ENCODE peak calls at places on chromosomes 1 and 21, in four cellular contexts. Y is K562, R is HL-60, C is GM12878. F is an unnamed sample.

GRCh38 chr1:109630081-109630880 is 10.6 kb downstream of the AMPD2 start:
- DNase-seq in Y (peak), C (no peak), R (no peak), F (no peak)

GRCh38 chr1:54277451-54278355 is 77.7 kb downstream of the MRPL37 start:
- DNase-seq in Y (no peak), C (peak), R (no peak), F (no peak)

GRCh38 chr1:229035054-229035747 is 235.7 kb upstream of the RAB4A start:
- DNase-seq in Y (no peak), C (peak), R (no peak), F (no peak)

GRCh38 chr21:21184771-21185528 is 186.7 kb downstream of the NCAM2 start:
- DNase-seq in R (no peak), C (no peak), Y (peak), F (no peak)

GRCh38 chr1:2378441-2378851 is 12.9 kb downstream of the MORN1 start:
- DNase-seq in Y (no peak), C (no peak), R (no peak), F (no peak)

GRCh38 chr1:186188004-186188539 is 187.0 kb downstream of the TPR start:
- DNase-seq in Y (no peak), R (no peak), C (no peak), F (no peak)

GRCh38 chr1:207429963-207430362 is 24.2 kb upstream of the CR2 start:
- DNase-seq in R (no peak), Y (no peak), C (peak), F (no peak)

GRCh38 chr1:116286541-116286971 is 86.5 kb upstream of the ATP1A1 start:
- DNase-seq in R (no peak), C (no peak), Y (no peak), F (no peak)

GRCh38 chr1:167199656-167200055 is 21.0 kb upstream of the POU2F1 start:
- DNase-seq in Y (no peak), C (no peak), R (no peak), F (no peak)

GRCh38 chr1:187577625-187578024 is 748.9 kb downstream of the PLA2G4A start:
- DNase-seq in Y (no peak), R (no peak), C (no peak), F (no peak)

GRCh38 chr21:27212444-27212843 is 245.6 kb upstream of the ADAMTS5 start:
- DNase-seq in C (no peak), Y (no peak), R (no peak), F (no peak)

GRCh38 chr1:214224605-214225354 is 56.2 kb upstream of the SMYD2 start:
- DNase-seq in Y (no peak), R (no peak), C (no peak), F (no peak)

GRCh38 chr21:33069645-33069993 is 322 bp upstream of the OLIG1 start:
- DNase-seq in Y (no peak), C (no peak), R (no peak), F (no peak)

GRCh38 chr1:214615871-214616270 is 12.9 kb downstream of the CENPF start:
- DNase-seq in R (no peak), C (no peak), Y (no peak), F (no peak)

GRCh38 chr1:14585771-14586170 is 12.7 kb upstream of the KAZN start:
- DNase-seq in R (no peak), C (no peak), Y (no peak), F (no peak)

GRCh38 chr1:27341525-27342252 is at the start of gene SYTL1:
- DNase-seq in R (peak), C (no peak), Y (peak), F (peak)

GRCh38 chr1:232925421-232926202 is 24.8 kb upstream of the NTPCR start:
- DNase-seq in C (no peak), R (no peak), Y (no peak), F (no peak)

GRCh38 chr1:23692308-23692871 is 784 bp downstream of the RPL11 start:
- DNase-seq in Y (no peak), C (no peak), R (peak), F (no peak)

GRCh38 chr21:40555129-40555528 is 291.8 kb downstream of the DSCAM start:
- DNase-seq in Y (no peak), C (no peak), R (no peak), F (no peak)

DNA sequence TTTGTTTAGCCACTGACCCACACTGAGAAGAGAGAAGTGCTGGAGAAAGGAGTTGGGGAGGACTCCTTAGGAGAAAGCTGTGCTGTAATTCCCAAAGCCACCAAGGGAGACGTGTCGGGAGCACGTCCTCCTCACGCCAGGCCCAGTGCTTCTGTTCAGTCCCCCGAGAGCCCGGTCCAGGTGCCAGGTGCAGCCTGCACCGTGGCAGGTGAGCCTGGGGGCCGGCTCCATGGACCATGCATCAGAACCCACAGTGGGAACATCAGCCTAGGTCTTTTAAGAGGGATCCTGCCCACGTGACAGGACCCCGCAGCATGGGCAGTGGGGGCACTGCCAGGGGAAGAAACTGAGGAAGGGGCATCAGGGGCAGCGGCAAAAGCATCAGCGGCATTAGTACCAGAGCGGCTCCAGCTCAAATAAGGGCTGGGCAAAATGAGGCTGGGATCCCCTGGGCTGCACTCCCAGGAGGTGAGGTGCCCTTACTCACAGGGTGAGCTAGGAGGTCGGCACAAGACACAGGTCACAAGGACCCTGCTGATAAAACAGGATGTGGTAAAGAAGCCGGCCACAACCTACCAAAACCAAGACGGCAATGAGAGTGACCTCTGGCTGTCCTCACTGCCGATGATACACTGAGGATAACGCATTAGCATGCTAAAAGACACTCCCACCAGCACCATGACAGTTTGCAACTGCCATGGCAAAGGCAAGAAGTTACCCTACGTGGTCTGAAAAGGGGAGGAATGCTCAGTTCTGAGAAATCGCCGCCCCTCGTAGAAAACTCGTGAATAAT is 24.6 kb upstream of the PRDM15 start:
- DNase-seq in Y (no peak), C (no peak), R (no peak), F (no peak)
- TF ChIP-seq SPI1 in Y (no peak), C (no peak), R (no peak), F (no peak)

GRCh38 chr1:203271962-203272632 is 33.2 kb upstream of the BTG2 start:
- DNase-seq in R (no peak), C (no peak), Y (no peak), F (no peak)

GRCh38 chr1:203273869-203274602 is 31.3 kb upstream of the BTG2 start:
- DNase-seq in C (no peak), R (peak), Y (no peak), F (no peak)

GRCh38 chr1:203274603-203275381 is 30.5 kb upstream of the BTG2 start:
- DNase-seq in R (no peak), Y (no peak), C (no peak), F (no peak)

GRCh38 chr1:203272633-203273205 is 32.6 kb upstream of the BTG2 start:
- DNase-seq in C (no peak), R (no peak), Y (no peak), F (no peak)

DNA sequence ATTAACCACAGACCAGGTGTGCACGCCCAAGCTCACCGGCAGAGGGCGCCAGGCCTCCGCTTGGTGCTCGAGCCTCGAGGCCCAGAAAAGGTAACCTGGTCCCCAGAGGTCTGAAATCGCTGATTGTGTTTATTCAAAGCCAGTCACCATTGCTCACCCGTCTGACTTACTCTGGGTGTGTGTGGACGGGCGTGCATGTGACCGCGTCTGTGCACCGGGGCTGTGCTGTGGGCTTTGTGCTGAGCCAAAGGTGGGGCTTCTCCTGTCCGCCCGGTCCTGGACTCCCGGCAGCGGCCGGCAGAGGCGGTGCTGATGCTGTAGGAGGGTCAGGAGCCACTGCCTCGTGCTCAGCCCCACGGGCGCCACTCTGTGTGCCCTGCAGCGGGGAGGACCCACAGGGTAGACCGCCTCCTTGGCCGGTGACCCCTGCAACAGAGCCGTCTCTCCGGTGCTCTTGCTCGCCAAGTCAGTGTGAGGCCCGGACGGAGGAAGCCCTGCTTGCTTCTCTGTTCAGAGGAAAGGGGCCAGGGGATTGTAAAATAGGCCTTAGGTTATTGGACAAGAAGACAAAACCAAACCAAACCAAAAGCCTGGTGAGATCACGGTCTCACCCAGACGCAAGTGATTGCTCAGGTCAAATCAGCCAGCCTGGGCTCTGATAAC is 32.0 kb upstream of the BTG2 start:
- DNase-seq in R (peak), Y (peak), C (peak), F (peak)
- TF ChIP-seq POLR2AphosphoS5 in R (no peak), Y (no peak), C (no peak), F (no peak)

GRCh38 chr1:55839221-55839620 is 624.1 kb upstream of the USP24 start:
- DNase-seq in R (no peak), Y (no peak), C (no peak), F (no peak)

GRCh38 chr1:55828031-55828430 is 612.9 kb upstream of the USP24 start:
- DNase-seq in C (no peak), Y (no peak), R (no peak), F (no peak)

GRCh38 chr1:55831759-55832158 is 616.6 kb upstream of the USP24 start:
- DNase-seq in Y (no peak), R (no peak), C (no peak), F (no peak)

GRCh38 chr1:55836086-55836485 is 620.9 kb upstream of the USP24 start:
- DNase-seq in R (no peak), Y (no peak), C (no peak), F (no peak)

DNA sequence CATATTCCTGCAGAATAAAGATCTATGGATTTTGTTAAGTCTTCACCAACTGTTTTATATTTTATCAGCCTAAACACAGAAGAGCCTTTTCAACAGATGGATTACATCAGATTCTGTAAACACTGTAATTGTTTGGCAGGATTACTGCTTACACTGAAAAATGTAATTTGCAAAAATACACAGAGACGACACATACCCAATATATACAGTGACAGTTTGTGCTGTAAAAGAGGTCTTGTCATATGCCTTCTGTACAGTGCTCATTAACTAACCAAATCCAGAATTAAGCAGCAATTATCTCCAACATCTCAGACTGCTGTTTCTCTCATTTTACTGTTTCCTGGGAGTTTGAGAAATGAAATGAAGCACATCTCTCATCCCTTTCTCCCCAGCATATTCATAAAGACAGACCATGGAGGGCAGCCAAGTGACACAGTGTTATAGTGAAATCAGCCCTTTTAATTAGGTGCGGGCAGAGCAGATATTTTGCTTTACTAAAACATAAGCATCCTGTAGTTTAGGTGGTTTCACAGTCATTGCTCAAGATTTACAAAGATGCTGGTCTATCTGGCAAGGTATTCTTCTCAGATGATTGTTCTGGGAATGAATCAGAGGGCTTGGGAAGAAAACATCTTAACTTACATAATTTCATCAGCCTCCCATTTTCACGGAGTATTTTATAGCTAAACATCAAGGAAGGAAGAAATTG is 618.4 kb upstream of the USP24 start:
- DNase-seq in Y (no peak), R (no peak), C (no peak), F (no peak)
- TF ChIP-seq SPI1 in Y (no peak), R (no peak), C (no peak), F (no peak)

GRCh38 chr1:37391181-37391949 is 83.0 kb upstream of the ZC3H12A start:
- DNase-seq in C (no peak), Y (no peak), R (no peak), F (no peak)
- TF ChIP-seq POLR2AphosphoS5 in C (no peak), Y (no peak), R (no peak), F (no peak)

GRCh38 chr21:17071093-17071492 is 441.8 kb upstream of the CXADR start:
- DNase-seq in C (no peak), Y (no peak), R (no peak), F (no peak)
- TF ChIP-seq SPI1 in C (no peak), Y (no peak), R (no peak), F (no peak)